ENCODE peak calls at places on chromosomes 4 and X, in seven cellular contexts. One of them, this sample, is unnamed.

GRCh38 chrX:26851981-26852380 is 611.2 kb downstream of the PPP4R3C start:
- DNase-seq in fibroblast of pulmonary artery: peak
- DNase-seq in brain microvascular endothelial cell: peak
- DNase-seq in cardiac muscle cell: peak
- DNase-seq in fibroblast of lung: peak
- DNase-seq in neural progenitor cell: peak
- DNase-seq in adrenal gland: no peak
- DNase-seq in this sample: peak

GRCh38 chr4:115159141-115159540 is 45.7 kb upstream of the NDST4 start:
- DNase-seq in fibroblast of pulmonary artery: no peak
- DNase-seq in brain microvascular endothelial cell: no peak
- DNase-seq in cardiac muscle cell: no peak
- DNase-seq in fibroblast of lung: peak
- DNase-seq in neural progenitor cell: no peak
- DNase-seq in adrenal gland: no peak
- DNase-seq in this sample: peak

GRCh38 chr4:337932-338758 is 531 bp downstream of the ZNF141 start:
- DNase-seq in fibroblast of pulmonary artery: peak
- DNase-seq in brain microvascular endothelial cell: peak
- DNase-seq in cardiac muscle cell: peak
- DNase-seq in fibroblast of lung: peak
- DNase-seq in neural progenitor cell: no peak
- DNase-seq in adrenal gland: peak
- DNase-seq in this sample: peak

GRCh38 chr4:82918091-82918490 is 17.6 kb downstream of the THAP9 start:
- DNase-seq in fibroblast of pulmonary artery: no peak
- DNase-seq in brain microvascular endothelial cell: no peak
- DNase-seq in cardiac muscle cell: no peak
- DNase-seq in fibroblast of lung: no peak
- DNase-seq in neural progenitor cell: no peak
- DNase-seq in adrenal gland: no peak
- DNase-seq in this sample: no peak

GRCh38 chrX:108537005-108537404 is 97.4 kb downstream of the COL4A5 start:
- DNase-seq in fibroblast of pulmonary artery: peak
- DNase-seq in brain microvascular endothelial cell: peak
- DNase-seq in cardiac muscle cell: peak
- DNase-seq in fibroblast of lung: peak
- DNase-seq in neural progenitor cell: peak
- DNase-seq in adrenal gland: peak
- DNase-seq in this sample: peak

GRCh38 chr4:68591204-68591603 is 15.1 kb upstream of the UGT2B17 start:
- DNase-seq in fibroblast of pulmonary artery: no peak
- DNase-seq in brain microvascular endothelial cell: no peak
- DNase-seq in cardiac muscle cell: no peak
- DNase-seq in fibroblast of lung: peak
- DNase-seq in neural progenitor cell: no peak
- DNase-seq in adrenal gland: no peak
- DNase-seq in this sample: no peak

GRCh38 chrX:154799554-154800348 is 5.5 kb downstream of the MPP1 start:
- DNase-seq in fibroblast of pulmonary artery: peak
- DNase-seq in brain microvascular endothelial cell: no peak
- DNase-seq in cardiac muscle cell: no peak
- DNase-seq in fibroblast of lung: peak
- DNase-seq in neural progenitor cell: peak
- DNase-seq in adrenal gland: peak
- DNase-seq in this sample: peak

GRCh38 chr4:78056265-78057129 is 626 bp upstream of the FRAS1 start:
- DNase-seq in fibroblast of pulmonary artery: peak
- DNase-seq in brain microvascular endothelial cell: peak
- DNase-seq in cardiac muscle cell: peak
- DNase-seq in fibroblast of lung: peak
- DNase-seq in neural progenitor cell: peak
- DNase-seq in adrenal gland: peak
- DNase-seq in this sample: peak

GRCh38 chr4:119628281-119629141 is at the start of gene PDE5A:
- DNase-seq in fibroblast of pulmonary artery: peak
- DNase-seq in brain microvascular endothelial cell: peak
- DNase-seq in cardiac muscle cell: peak
- DNase-seq in fibroblast of lung: peak
- DNase-seq in neural progenitor cell: peak
- DNase-seq in adrenal gland: peak
- DNase-seq in this sample: peak

GRCh38 chr4:39324897-39325613 is 41.1 kb downstream of the RFC1 start:
- DNase-seq in fibroblast of pulmonary artery: no peak
- DNase-seq in brain microvascular endothelial cell: no peak
- DNase-seq in cardiac muscle cell: no peak
- DNase-seq in fibroblast of lung: no peak
- DNase-seq in neural progenitor cell: no peak
- DNase-seq in adrenal gland: no peak
- DNase-seq in this sample: no peak

GRCh38 chrX:21735038-21735752 is 22.7 kb downstream of the SMPX start:
- DNase-seq in fibroblast of pulmonary artery: peak
- DNase-seq in brain microvascular endothelial cell: peak
- DNase-seq in cardiac muscle cell: no peak
- DNase-seq in fibroblast of lung: peak
- DNase-seq in neural progenitor cell: no peak
- DNase-seq in adrenal gland: no peak
- DNase-seq in this sample: no peak

GRCh38 chrX:19798423-19798822 is 89.0 kb downstream of the SH3KBP1 start:
- DNase-seq in fibroblast of pulmonary artery: no peak
- DNase-seq in brain microvascular endothelial cell: no peak
- DNase-seq in cardiac muscle cell: no peak
- DNase-seq in fibroblast of lung: no peak
- DNase-seq in neural progenitor cell: no peak
- DNase-seq in adrenal gland: no peak
- DNase-seq in this sample: no peak

GRCh38 chr4:72326692-72327632 is 242.1 kb downstream of the ADAMTS3 start:
- DNase-seq in fibroblast of pulmonary artery: peak
- DNase-seq in brain microvascular endothelial cell: no peak
- DNase-seq in cardiac muscle cell: peak
- DNase-seq in fibroblast of lung: peak
- DNase-seq in neural progenitor cell: peak
- DNase-seq in adrenal gland: no peak
- DNase-seq in this sample: peak

GRCh38 chr4:177596035-177596434 is 153.8 kb upstream of the AGA start:
- DNase-seq in fibroblast of pulmonary artery: peak
- DNase-seq in brain microvascular endothelial cell: peak
- DNase-seq in cardiac muscle cell: peak
- DNase-seq in fibroblast of lung: peak
- DNase-seq in neural progenitor cell: peak
- DNase-seq in adrenal gland: peak
- DNase-seq in this sample: peak

GRCh38 chr4:173519130-173520101 is 10.6 kb downstream of the HAND2 start:
- DNase-seq in fibroblast of pulmonary artery: peak
- DNase-seq in brain microvascular endothelial cell: no peak
- DNase-seq in cardiac muscle cell: peak
- DNase-seq in fibroblast of lung: no peak
- DNase-seq in neural progenitor cell: peak
- DNase-seq in adrenal gland: no peak
- DNase-seq in this sample: no peak

GRCh38 chr4:173520921-173521473 is 9.0 kb downstream of the HAND2 start:
- DNase-seq in fibroblast of pulmonary artery: no peak
- DNase-seq in brain microvascular endothelial cell: no peak
- DNase-seq in cardiac muscle cell: peak
- DNase-seq in fibroblast of lung: no peak
- DNase-seq in neural progenitor cell: peak
- DNase-seq in adrenal gland: no peak
- DNase-seq in this sample: peak

GRCh38 chr4:173522874-173523395 is 7.1 kb downstream of the HAND2 start:
- DNase-seq in fibroblast of pulmonary artery: peak
- DNase-seq in brain microvascular endothelial cell: no peak
- DNase-seq in cardiac muscle cell: no peak
- DNase-seq in fibroblast of lung: no peak
- DNase-seq in neural progenitor cell: no peak
- DNase-seq in adrenal gland: no peak
- DNase-seq in this sample: no peak

GRCh38 chr4:173522160-173522873 is 7.7 kb downstream of the HAND2 start:
- DNase-seq in fibroblast of pulmonary artery: peak
- DNase-seq in brain microvascular endothelial cell: peak
- DNase-seq in cardiac muscle cell: peak
- DNase-seq in fibroblast of lung: peak
- DNase-seq in neural progenitor cell: peak
- DNase-seq in adrenal gland: peak
- DNase-seq in this sample: peak

DNA sequence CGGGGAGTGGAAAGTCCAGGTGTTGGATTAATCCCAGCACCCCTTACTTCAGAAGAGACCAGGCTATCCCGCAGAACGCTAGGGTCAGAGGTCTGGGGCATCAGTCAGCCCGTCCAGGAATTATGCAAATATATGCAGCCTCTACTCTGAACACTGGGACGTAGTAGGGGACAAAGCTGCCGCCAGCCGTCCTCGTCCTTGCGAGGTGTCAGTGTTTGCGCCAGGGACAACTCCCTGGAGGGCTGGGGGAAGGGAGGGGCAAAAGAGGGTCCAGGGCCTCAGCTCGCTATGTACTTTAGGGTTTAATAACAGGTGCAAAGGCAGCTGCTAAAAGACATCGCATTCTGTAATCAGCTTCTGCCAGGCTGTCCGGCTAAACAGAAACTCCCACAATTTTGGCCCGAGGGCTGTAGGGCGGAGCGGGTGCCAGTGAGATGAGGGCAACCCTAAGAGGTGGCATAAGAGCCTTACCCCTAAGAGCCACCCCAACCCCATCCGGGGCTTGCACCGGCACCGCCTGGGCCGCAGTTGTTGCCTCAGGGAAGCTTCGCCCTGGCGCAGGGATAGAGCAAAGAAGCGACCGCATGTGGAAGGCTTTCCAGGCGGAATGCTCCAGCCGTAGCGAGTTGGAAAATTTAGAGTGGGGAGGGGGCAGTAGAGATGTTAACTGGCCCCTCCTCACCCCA is 8.4 kb downstream of the HAND2 start:
- DNase-seq in fibroblast of pulmonary artery: no peak
- DNase-seq in brain microvascular endothelial cell: no peak
- DNase-seq in cardiac muscle cell: peak
- DNase-seq in fibroblast of lung: no peak
- DNase-seq in neural progenitor cell: peak
- DNase-seq in adrenal gland: no peak
- DNase-seq in this sample: no peak
- H3K4me3 ChIP-seq in fibroblast of pulmonary artery: peak
- H3K4me3 ChIP-seq in brain microvascular endothelial cell: peak
- H3K4me3 ChIP-seq in cardiac muscle cell: peak
- H3K4me3 ChIP-seq in fibroblast of lung: peak
- H3K4me3 ChIP-seq in neural progenitor cell: peak
- H3K4me3 ChIP-seq in adrenal gland: no peak
- H3K4me3 ChIP-seq in this sample: peak

DNA sequence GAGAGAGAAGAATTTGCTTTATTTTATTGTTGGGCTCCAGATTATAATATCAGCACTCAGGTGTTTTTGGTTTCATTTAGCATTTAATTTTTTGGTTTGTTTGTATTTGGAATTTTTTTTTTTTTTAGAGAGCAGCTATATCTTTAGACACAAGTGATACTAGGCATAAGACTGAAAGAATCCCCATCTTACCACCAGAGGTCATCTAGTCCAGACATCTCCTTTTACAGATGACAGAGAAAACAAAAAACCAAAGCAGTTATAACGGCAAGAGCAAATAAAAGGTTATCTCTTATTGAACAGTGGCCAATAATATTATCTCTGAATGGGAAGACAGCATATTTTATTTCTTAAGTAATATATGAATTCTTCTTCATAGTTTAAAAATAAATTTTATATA is 22.8 kb downstream of the USP38 start:
- DNase-seq in fibroblast of pulmonary artery: peak
- DNase-seq in brain microvascular endothelial cell: peak
- DNase-seq in cardiac muscle cell: no peak
- DNase-seq in fibroblast of lung: peak
- DNase-seq in neural progenitor cell: no peak
- DNase-seq in adrenal gland: no peak
- DNase-seq in this sample: peak
- TF ChIP-seq CTCF in fibroblast of pulmonary artery: peak
- TF ChIP-seq CTCF in brain microvascular endothelial cell: peak
- TF ChIP-seq CTCF in cardiac muscle cell: peak
- TF ChIP-seq CTCF in fibroblast of lung: peak
- TF ChIP-seq CTCF in neural progenitor cell: peak
- TF ChIP-seq CTCF in adrenal gland: peak
- TF ChIP-seq CTCF in this sample: peak

GRCh38 chr4:108483077-108483476 is 137.3 kb upstream of the RPL34 start:
- DNase-seq in fibroblast of pulmonary artery: no peak
- DNase-seq in brain microvascular endothelial cell: no peak
- DNase-seq in cardiac muscle cell: no peak
- DNase-seq in fibroblast of lung: peak
- DNase-seq in neural progenitor cell: no peak
- DNase-seq in adrenal gland: no peak
- DNase-seq in this sample: no peak
- H3K4me3 ChIP-seq in fibroblast of pulmonary artery: no peak
- H3K4me3 ChIP-seq in brain microvascular endothelial cell: no peak
- H3K4me3 ChIP-seq in cardiac muscle cell: no peak
- H3K4me3 ChIP-seq in fibroblast of lung: no peak
- H3K4me3 ChIP-seq in neural progenitor cell: no peak
- H3K4me3 ChIP-seq in adrenal gland: no peak
- H3K4me3 ChIP-seq in this sample: no peak

DNA sequence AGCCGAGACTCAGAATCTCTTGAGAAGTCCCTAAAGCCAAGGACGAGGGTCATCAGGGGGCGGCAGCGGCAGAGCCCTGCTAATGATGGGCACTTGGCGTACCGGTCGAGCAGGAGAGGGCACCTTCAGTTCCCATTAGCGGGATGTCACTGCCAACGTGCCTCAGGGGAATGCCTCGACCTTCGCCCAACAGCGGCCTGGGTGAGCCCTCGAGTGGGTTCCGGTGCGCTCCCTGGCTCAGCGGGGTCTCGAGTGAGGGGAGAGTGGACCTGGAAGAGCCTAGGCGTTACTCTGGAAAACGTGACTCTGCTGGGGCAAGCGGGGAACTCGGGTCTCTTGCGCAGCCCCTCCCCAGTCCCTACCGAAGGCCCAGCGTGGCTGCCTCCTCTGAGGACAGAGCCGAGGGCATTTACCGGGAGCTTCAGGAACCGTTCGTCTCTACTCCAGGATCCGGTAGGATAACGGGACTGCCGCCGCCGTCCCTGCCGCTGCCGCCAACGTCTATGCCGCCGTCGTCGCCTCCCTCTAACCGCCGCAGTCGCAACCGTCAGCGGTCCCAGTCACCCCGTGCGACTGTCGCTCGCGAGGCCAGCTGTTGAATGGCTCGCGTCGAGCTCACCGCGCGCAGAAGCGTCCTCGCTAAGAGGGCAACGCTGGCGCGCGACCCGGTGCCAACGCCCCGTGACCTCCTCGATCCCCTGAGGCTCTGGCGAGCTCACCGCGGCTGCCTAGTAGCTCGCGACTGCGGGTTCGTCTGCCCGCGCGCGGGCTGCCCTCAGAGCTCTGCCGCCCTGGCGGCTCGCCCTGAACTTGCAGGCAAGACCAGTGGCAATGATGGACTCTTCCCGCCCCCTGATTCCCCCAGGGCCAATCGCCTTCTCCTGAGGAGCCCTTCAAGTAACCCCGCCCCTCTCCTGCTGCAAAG is 37.1 kb downstream of the PGRMC1 start:
- DNase-seq in fibroblast of pulmonary artery: peak
- DNase-seq in brain microvascular endothelial cell: peak
- DNase-seq in cardiac muscle cell: peak
- DNase-seq in fibroblast of lung: peak
- DNase-seq in neural progenitor cell: peak
- DNase-seq in adrenal gland: peak
- DNase-seq in this sample: peak
- TF ChIP-seq CTCF in fibroblast of pulmonary artery: peak
- TF ChIP-seq CTCF in brain microvascular endothelial cell: peak
- TF ChIP-seq CTCF in cardiac muscle cell: peak
- TF ChIP-seq CTCF in fibroblast of lung: peak
- TF ChIP-seq CTCF in neural progenitor cell: no peak
- TF ChIP-seq CTCF in adrenal gland: peak
- TF ChIP-seq CTCF in this sample: peak

GRCh38 chr4:187019896-187020295 is 296.2 kb upstream of the FAT1 start:
- DNase-seq in fibroblast of pulmonary artery: no peak
- DNase-seq in brain microvascular endothelial cell: peak
- DNase-seq in cardiac muscle cell: no peak
- DNase-seq in fibroblast of lung: no peak
- DNase-seq in neural progenitor cell: peak
- DNase-seq in adrenal gland: no peak
- DNase-seq in this sample: no peak
- H3K4me3 ChIP-seq in fibroblast of pulmonary artery: no peak
- H3K4me3 ChIP-seq in brain microvascular endothelial cell: no peak
- H3K4me3 ChIP-seq in cardiac muscle cell: no peak
- H3K4me3 ChIP-seq in fibroblast of lung: no peak
- H3K4me3 ChIP-seq in neural progenitor cell: no peak
- H3K4me3 ChIP-seq in adrenal gland: no peak
- H3K4me3 ChIP-seq in this sample: no peak